ENCODE peak calls at places on chromosomes 5 and 9, in seven cellular contexts. I is mesenchymal stem cell, L is neuronal stem cell, F is IMR-90, X is mesendoderm, M is H1, Z is H9. V is an unnamed sample. For H3K27me3, the result is how much of the 10 kb centered on the place peaks cover.

GRCh38 chr5:10724799-10725507 is 36.1 kb downstream of the DAP start:
- DNase-seq in L (no peak), F (peak), X (no peak), I (peak), M (no peak), Z (no peak), V (no peak)

GRCh38 chr9:122536138-122536537 is 9.0 kb upstream of the OR1N1 start:
- DNase-seq in F (no peak), I (no peak), L (no peak), X (no peak), Z (no peak), M (no peak), V (no peak)

GRCh38 chr5:45454114-45454513 is 242.1 kb downstream of the HCN1 start:
- DNase-seq in Z (peak), M (no peak), X (peak), I (peak), L (peak), F (peak), V (peak)

GRCh38 chr5:77129386-77129785 is 42.3 kb upstream of the ZBED3 start:
- DNase-seq in L (no peak), I (peak), Z (peak), M (peak), F (peak), X (peak), V (no peak)

GRCh38 chr5:52746539-52746938 is 41.2 kb upstream of the ITGA1 start:
- DNase-seq in F (peak), X (no peak), Z (no peak), L (no peak), I (no peak), M (no peak), V (peak)

GRCh38 chr9:124666642-124667041 is 104.5 kb downstream of the NR6A1 start:
- DNase-seq in Z (no peak), F (no peak), I (no peak), M (no peak), X (no peak), L (no peak), V (no peak)

GRCh38 chr5:58012801-58013315 is 447.0 kb downstream of the PLK2 start:
- DNase-seq in X (no peak), I (no peak), L (no peak), M (no peak), F (no peak), Z (no peak), V (peak)

GRCh38 chr9:91164724-91165520 is 196.8 kb downstream of the AUH start:
- DNase-seq in M (no peak), X (peak), Z (no peak), I (peak), F (peak), L (no peak), V (peak)

GRCh38 chr9:86077286-86077685 is 22.1 kb downstream of the GOLM1 start:
- DNase-seq in X (no peak), F (no peak), L (no peak), M (no peak), Z (no peak), I (peak), V (no peak)

DNA sequence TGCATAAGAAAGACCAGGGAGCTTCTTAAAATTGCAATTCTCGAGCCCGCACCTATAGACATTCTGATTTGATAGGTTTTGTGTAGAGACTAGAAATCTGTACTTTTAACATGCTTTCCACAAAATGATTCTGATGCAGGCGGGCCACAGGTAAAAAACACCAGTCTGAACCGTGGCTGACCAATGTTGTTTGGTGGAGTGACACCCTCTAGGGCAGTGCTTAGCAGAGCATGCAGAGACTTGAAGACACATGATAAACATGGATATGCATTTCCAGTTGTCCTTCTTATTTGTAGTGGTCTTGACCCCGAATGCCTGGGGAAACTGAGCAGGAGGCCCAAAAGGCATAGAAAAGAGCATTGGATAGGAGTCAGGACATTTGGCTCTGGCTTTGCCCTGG is 10.5 kb upstream of the COL15A1 start:
- DNase-seq in F (no peak), Z (no peak), M (no peak), L (no peak), X (no peak), I (no peak), V (no peak)
- H3K27me3 ChIP-seq in F (under half), Z (under half), M (under half), L (under half), X (under half), I (under half), V (under half)

GRCh38 chr5:68243251-68243650 is 27.7 kb downstream of the PIK3R1 start:
- DNase-seq in I (no peak), Z (no peak), X (no peak), M (no peak), F (no peak), L (no peak), V (no peak)
- H2BK120ac ChIP-seq in I (no peak), Z (no peak), X (no peak), M (no peak), F (no peak), L (no peak), V (no peak)

GRCh38 chr9:84894859-84895258 is 225.3 kb downstream of the NTRK2 start:
- DNase-seq in X (no peak), I (no peak), M (no peak), F (no peak), Z (no peak), L (no peak), V (no peak)
- H3K27me3 ChIP-seq in X (under half), I (under half), M (under half), F (under half), Z (under half), L (under half), V (under half)

DNA sequence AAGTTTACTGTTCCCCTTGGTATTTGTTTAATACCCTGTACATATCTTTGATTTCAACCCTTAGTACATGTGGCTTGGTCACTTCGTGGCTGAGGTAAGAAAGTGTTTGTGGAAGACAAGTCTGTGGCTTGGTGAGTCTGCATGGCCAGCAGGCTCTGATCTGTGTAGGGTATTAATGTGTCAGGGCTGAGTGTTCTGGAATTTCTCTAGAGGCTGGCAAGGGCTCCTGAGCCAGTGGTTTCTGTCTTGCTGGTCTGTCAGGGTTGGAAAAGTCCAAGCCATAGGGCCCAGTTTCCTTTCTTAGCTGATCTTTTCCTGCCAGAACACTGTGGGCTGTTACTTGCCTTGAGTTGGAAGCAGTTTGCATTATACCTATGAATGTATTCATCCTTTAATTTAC is 48.0 kb upstream of the FBXL7 start:
- DNase-seq in I (no peak), F (no peak), L (no peak), X (no peak), M (no peak), Z (no peak), V (no peak)
- H2BK120ac ChIP-seq in I (no peak), F (no peak), L (no peak), X (no peak), M (no peak), Z (no peak), V (no peak)

V was measured in trophoblast cell.